ENCODE peak calls at places on chromosome 21, in five cellular contexts. O is heart left ventricle, K is left ventricle myocardium inferior, P is tibial nerve, Y is K562. I is an unnamed sample.

GRCh38 chr21:28540514-28540913 is 452.2 kb downstream of the LTN1 start:
- DNase-seq in K (no peak), P (no peak), O (no peak), Y (no peak), I (no peak)

GRCh38 chr21:33135925-33136324 is 66.0 kb downstream of the OLIG1 start:
- DNase-seq in Y (no peak), O (no peak), P (no peak), K (no peak), I (no peak)

GRCh38 chr21:33546076-33546475 is 3.2 kb downstream of the SON start:
- DNase-seq in K (no peak), O (no peak), P (no peak), Y (no peak), I (no peak)

GRCh38 chr21:44778094-44778493 is 23.5 kb downstream of the UBE2G2 start:
- DNase-seq in K (no peak), P (no peak), Y (no peak), O (no peak), I (no peak)

GRCh38 chr21:15732290-15732995 is 2.7 kb downstream of the USP25 start:
- DNase-seq in O (no peak), Y (no peak), K (no peak), P (peak), I (no peak)

GRCh38 chr21:33451634-33452071 is 28.1 kb downstream of the TMEM50B start:
- DNase-seq in Y (no peak), O (no peak), K (no peak), P (no peak), I (no peak)

GRCh38 chr21:36700295-36700960 is 1.5 kb downstream of the SIM2 start:
- DNase-seq in O (no peak), K (no peak), P (no peak), Y (no peak), I (no peak)

GRCh38 chr21:14120091-14120734 is 90.5 kb downstream of the LIPI start:
- DNase-seq in Y (peak), O (no peak), P (peak), K (no peak), I (no peak)

GRCh38 chr21:35256468-35256988 is 207.4 kb upstream of the RUNX1 start:
- DNase-seq in K (peak), P (peak), O (peak), Y (peak), I (no peak)

GRCh38 chr21:33171584-33172169 is 58.1 kb upstream of the IFNAR2 start:
- DNase-seq in Y (no peak), O (no peak), P (no peak), K (no peak), I (no peak)

GRCh38 chr21:23858878-23859277 is 1748.4 kb downstream of the MRPL39 start:
- DNase-seq in K (no peak), P (no peak), Y (peak), O (no peak), I (no peak)

DNA sequence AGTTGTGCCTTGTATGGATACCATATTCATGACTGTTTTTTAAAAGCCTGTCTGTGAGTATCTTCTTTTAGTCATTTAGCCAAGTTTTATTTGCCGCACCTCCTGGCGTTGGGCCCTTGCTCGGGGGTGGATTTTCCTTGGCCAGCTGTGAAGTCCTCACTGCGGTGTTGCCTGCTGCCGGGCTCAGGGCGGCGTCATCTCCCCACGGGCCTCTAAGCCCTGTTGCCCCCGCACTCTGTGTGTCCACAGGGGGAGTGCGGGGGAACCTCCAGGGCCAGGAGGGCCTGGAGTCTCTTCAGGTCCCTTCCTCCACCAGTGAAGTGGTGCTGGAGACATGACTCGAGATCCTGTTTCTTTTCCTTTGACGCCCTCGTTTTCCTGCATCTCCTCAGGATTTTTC is 65.8 kb upstream of the DIP2A start:
- DNase-seq in P (peak), K (peak), Y (no peak), O (no peak), I (no peak)
- TF ChIP-seq CTCF in P (no peak), K (no peak), Y (no peak), O (no peak), I (no peak)

DNA sequence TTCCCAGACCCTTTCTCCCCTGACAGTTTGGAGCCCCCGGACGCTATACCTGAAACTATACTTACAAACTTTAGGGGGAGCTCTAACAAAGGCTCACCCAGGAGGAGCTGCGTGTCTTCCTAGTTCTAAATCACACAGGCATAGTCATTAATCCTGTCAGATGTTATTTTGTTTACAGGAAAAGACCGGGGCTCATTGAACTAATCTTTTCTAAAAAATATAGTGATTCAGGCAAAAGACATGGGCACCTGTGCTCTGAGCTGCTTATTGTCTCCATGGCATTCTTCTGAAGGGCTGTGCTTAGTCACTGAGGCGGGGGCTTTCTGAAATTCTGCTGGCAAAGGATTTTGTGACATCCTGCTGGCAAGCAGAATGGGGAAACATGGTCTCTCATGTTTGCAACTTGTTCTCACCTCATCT is 1577.0 kb downstream of the NCAM2 start:
- DNase-seq in P (no peak), O (no peak), Y (peak), K (no peak), I (no peak)
- TF ChIP-seq CTCF in P (no peak), O (no peak), Y (peak), K (peak), I (peak)

GRCh38 chr21:41139951-41140350 is 28.0 kb upstream of the BACE2 start:
- DNase-seq in O (no peak), K (no peak), P (no peak), Y (no peak), I (no peak)

GRCh38 chr21:41139275-41139674 is 28.7 kb upstream of the BACE2 start:
- DNase-seq in P (no peak), K (no peak), Y (no peak), O (no peak), I (no peak)

GRCh38 chr21:41141031-41141457 is 26.9 kb upstream of the BACE2 start:
- DNase-seq in O (no peak), K (no peak), Y (no peak), P (no peak), I (no peak)

GRCh38 chr21:41143596-41144325 is 24.2 kb upstream of the BACE2 start:
- DNase-seq in P (no peak), O (no peak), K (no peak), Y (no peak), I (no peak)

GRCh38 chr21:41142051-41142795 is 25.7 kb upstream of the BACE2 start:
- DNase-seq in Y (no peak), P (peak), K (no peak), O (peak), I (no peak)
- TF ChIP-seq CTCF in Y (no peak), P (no peak), K (no peak), O (no peak), I (no peak)

DNA sequence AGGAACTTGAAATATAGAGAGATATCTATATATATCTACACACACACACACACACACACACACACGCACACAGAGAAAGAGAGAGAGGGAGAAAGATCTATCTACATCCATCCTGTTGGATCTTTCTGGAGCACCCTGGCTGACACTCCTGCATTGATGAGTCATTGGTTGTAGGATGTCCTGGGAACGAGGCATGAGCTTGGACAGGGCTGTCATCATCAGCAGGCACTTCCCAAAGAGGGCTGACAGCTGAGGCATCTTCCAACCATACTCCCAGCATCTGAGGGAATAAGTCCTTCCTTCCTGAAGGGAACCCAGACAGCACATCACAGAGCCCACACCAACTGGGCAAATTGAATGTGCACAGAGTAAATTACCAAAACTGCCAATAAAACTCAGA is 99.2 kb upstream of the ERG start:
- DNase-seq in K (no peak), P (no peak), Y (no peak), O (no peak), I (no peak)
- TF ChIP-seq CTCF in K (no peak), P (no peak), Y (no peak), O (no peak), I (no peak)

DNA sequence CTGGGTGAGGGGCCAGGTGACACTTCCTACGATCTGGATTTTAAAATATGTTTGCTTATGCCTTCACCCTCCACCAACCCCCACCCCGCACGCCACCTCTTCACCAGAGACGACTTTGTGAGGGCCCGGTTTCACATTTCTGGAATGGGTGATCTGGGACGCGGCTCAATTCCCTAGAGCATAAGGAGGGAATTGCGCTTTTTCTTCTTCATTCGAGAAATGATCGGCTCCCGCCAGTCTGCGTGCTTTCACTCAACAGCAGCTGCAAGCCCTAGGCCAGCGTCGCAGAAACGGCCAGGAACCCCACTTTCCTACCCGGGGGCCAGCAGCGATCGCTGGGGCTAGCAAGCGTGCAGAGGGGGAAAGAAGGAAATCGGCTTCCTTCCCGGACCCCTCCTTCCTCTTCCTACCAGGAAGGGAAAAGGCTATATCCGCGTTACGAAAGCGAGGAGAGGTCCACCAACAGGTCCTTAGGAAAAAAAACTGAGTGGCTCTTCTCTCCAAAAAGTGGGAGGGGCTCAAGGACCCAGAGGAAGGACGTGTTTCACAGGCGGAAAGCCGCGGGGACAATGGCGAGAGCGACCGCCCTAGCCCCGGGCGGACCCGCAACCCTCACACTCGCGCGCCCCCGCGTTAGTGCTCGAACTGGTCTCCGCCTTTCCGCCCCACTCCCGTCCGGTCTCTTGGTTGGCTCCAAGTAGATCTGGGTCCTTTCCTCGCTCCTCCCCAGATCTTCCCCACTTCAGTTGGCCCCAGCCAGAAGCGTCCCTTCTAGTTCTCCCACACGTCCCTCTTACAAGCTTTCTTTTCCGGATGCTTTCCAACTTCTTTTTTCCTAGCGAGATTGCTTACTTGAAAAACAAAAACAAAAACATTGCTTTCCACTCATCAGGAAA is 1.1 kb upstream of the ADAMTS1 start:
- DNase-seq in P (peak), O (peak), Y (no peak), K (peak), I (peak)
- TF ChIP-seq CTCF in P (no peak), O (peak), Y (no peak), K (no peak), I (peak)

GRCh38 chr21:29641001-29641634 is 298.7 kb downstream of the GRIK1 start:
- DNase-seq in O (no peak), K (no peak), Y (no peak), P (no peak), I (no peak)
- TF ChIP-seq CTCF in O (no peak), K (no peak), Y (no peak), P (no peak), I (no peak)

GRCh38 chr21:27213328-27213727 is 246.4 kb upstream of the ADAMTS5 start:
- DNase-seq in K (no peak), P (no peak), Y (no peak), O (no peak), I (no peak)
- TF ChIP-seq CTCF in K (peak), P (no peak), Y (no peak), O (no peak), I (peak)

GRCh38 chr21:41932191-41932575 is 21.6 kb downstream of the C2CD2 start:
- DNase-seq in K (no peak), O (no peak), Y (no peak), P (no peak), I (no peak)
- TF ChIP-seq CTCF in K (no peak), O (no peak), Y (peak), P (no peak), I (no peak)

I was measured in type B pancreatic cell.